ENCODE peak calls at places on chromosomes 7 and 10, in five cellular contexts. B, A, T, U and V are unnamed samples.

GRCh38 chr7:6181136-6181535 is 91.3 kb downstream of the CYTH3 start:
- DNase-seq in U (no peak), A (no peak), B (no peak), T (no peak), V (no peak)

GRCh38 chr7:141076377-141076776 is 2.5 kb downstream of the TMEM178B start:
- DNase-seq in A (no peak), B (no peak), U (no peak), T (no peak), V (no peak)

GRCh38 chr10:117271427-117271826 is 30.5 kb downstream of the SLC18A2 start:
- DNase-seq in T (no peak), A (peak; percentile 10), U (no peak), B (no peak), V (no peak)

GRCh38 chr7:132869166-132869861 is 212.6 kb downstream of the CHCHD3 start:
- DNase-seq in A (no peak), B (no peak), U (no peak), T (no peak), V (no peak)

GRCh38 chr10:28679941-28680752 is 2.8 kb downstream of the BAMBI start:
- DNase-seq in T (peak; percentile 37), B (peak; percentile 67), A (no peak), U (no peak), V (no peak)

GRCh38 chr10:111107846-111108245 is 31.0 kb downstream of the ADRA2A start:
- DNase-seq in B (no peak), A (no peak), U (no peak), T (no peak), V (no peak)

GRCh38 chr10:120946497-120946896 is 95.3 kb downstream of the WDR11 start:
- DNase-seq in T (peak; percentile 79), B (no peak), A (no peak), U (no peak), V (no peak)

GRCh38 chr10:77637474-77637985 is at the start of gene KCNMA1:
- DNase-seq in T (no peak), U (no peak), A (peak; percentile 51), B (peak; percentile 41), V (no peak)

GRCh38 chr10:93437000-93437945 is 44.9 kb downstream of the MYOF start:
- DNase-seq in A (peak; percentile 99), U (no peak), B (peak; percentile 82), T (peak; percentile 93), V (peak; percentile 96)

GRCh38 chr10:15579605-15580004 is 140.1 kb downstream of the ITGA8 start:
- DNase-seq in A (peak; percentile 53), T (no peak), B (no peak), U (no peak), V (peak; percentile 24)

GRCh38 chr10:62548686-62549085 is 174.5 kb downstream of the ZNF365 start:
- DNase-seq in U (no peak), B (no peak), A (no peak), T (no peak), V (no peak)

GRCh38 chr7:101172854-101173751 is 7.0 kb downstream of the NAT16 start:
- DNase-seq in B (no peak), A (peak; percentile 68), T (no peak), U (no peak), V (no peak)

GRCh38 chr10:96878071-96878470 is 46.0 kb downstream of the LCOR start:
- DNase-seq in B (no peak), T (no peak), A (no peak), U (no peak), V (no peak)

GRCh38 chr7:2539031-2540028 is 16.0 kb downstream of the BRAT1 start:
- DNase-seq in B (no peak), T (no peak), U (no peak), A (no peak), V (no peak)

GRCh38 chr10:122348512-122348911 is 26.0 kb upstream of the PLEKHA1 start:
- DNase-seq in U (no peak), B (no peak), A (no peak), T (no peak), V (no peak)

GRCh38 chr10:48606530-48607355 is 1.9 kb upstream of the ARHGAP22 start:
- DNase-seq in T (peak; percentile 79), B (no peak), A (peak; percentile 92), U (no peak), V (peak; percentile 85)

GRCh38 chr7:124655990-124656389 is 109.6 kb downstream of the GPR37 start:
- DNase-seq in A (no peak), B (no peak), T (no peak), U (no peak), V (no peak)

GRCh38 chr10:124145109-124145860 is 51.9 kb upstream of the CHST15 start:
- DNase-seq in T (no peak), U (peak; percentile 82), A (no peak), B (no peak), V (no peak)

GRCh38 chr7:1990001-1990670 is 242.6 kb downstream of the MAD1L1 start:
- DNase-seq in T (no peak), U (no peak), B (no peak), A (no peak), V (no peak)

DNA sequence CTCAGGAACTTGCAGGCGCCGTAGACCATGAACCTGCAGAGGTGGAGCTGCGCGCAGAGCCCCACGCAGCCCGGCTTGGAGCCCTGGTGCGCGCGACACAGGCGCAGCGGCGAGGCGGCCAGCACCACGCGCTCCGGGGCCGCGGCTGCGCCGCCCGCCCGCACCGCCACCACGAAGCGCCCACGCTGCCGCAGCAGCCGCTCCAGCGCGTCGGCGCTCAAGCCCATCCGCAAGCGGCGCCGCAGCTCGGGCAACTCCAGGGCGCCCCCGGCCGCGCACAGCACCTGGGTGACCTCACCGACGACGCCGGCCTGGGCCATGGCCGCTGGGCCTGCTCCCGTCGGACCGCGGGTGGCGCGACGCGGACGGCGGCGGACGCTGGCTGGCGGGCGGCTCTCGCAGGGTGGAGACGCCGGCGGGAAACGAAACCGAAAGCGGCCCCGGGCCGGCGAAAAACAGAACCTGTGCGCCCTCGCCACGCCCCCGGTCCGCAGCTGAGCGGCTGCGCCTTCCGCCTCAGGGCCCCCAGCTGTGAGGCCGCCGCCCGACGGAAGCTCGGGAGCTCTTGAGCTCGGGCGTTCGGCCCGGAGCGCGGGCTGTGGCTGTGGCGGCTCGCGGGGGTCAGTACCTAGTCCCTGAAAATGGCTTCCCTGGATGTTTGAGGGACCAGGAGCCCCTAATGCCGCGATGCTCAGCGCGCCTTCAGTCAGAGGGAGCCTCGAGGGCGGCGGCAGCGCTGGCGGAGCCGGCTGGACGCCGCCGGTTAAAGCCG is at the start of gene PARP12:
- DNase-seq in B (peak; percentile 52), A (peak; percentile 85), T (peak; percentile 96), U (peak; percentile 91), V (peak; percentile 61)
- TF ChIP-seq CTCF in B (no peak), A (no peak), T (no peak), U (no peak), V (no peak)

GRCh38 chr10:131547129-131547799 is 235.7 kb upstream of the TCERG1L start:
- DNase-seq in A (no peak), U (no peak), B (no peak), T (peak; percentile 50), V (no peak)
- TF ChIP-seq CTCF in A (no peak), U (no peak), B (no peak), T (no peak), V (no peak)

GRCh38 chr7:51639661-51640340 is 323.2 kb upstream of the COBL start:
- DNase-seq in A (peak; percentile 44), T (no peak), U (no peak), B (no peak), V (no peak)
- TF ChIP-seq CTCF in A (no peak), T (no peak), U (no peak), B (no peak), V (no peak)

GRCh38 chr7:55246181-55246580 is 119.0 kb upstream of the LANCL2 start:
- DNase-seq in T (peak; percentile 71), U (no peak), A (peak; percentile 43), B (no peak), V (no peak)

GRCh38 chr7:55242613-55243012 is 122.5 kb upstream of the LANCL2 start:
- DNase-seq in B (no peak), A (no peak), T (no peak), U (no peak), V (no peak)

GRCh38 chr7:55241958-55242357 is 123.2 kb upstream of the LANCL2 start:
- DNase-seq in B (no peak), U (no peak), A (no peak), T (no peak), V (no peak)

GRCh38 chr7:55245271-55245723 is 119.8 kb upstream of the LANCL2 start:
- DNase-seq in U (no peak), B (no peak), T (no peak), A (peak; percentile 93), V (peak; percentile 95)

GRCh38 chr7:55244346-55244745 is 120.8 kb upstream of the LANCL2 start:
- DNase-seq in U (no peak), A (no peak), B (no peak), T (no peak), V (no peak)
- TF ChIP-seq CTCF in U (no peak), A (no peak), B (no peak), T (no peak), V (no peak)

DNA sequence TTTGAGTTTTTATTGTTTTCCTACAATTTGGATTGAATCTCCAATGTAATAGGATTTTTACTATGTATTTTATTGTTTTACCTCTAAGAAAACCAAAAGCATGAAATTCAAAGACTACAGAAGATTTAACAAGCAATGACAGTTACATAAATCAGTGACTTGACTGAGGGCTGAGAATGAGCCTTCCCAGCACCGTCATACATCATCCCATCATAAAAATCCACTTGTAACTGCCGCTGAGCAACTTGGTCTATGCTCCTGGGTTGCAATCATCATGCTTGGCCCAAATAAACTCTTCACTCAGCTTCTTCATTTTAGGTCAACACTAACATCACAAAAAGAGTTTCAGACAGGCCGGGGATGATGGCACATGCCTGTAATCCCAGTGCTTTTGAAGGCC is 13.5 kb downstream of the LARP4B start:
- DNase-seq in U (no peak), A (no peak), T (no peak), B (no peak), V (no peak)
- TF ChIP-seq CTCF in U (no peak), A (no peak), T (no peak), B (no peak), V (no peak)